ENCODE peak calls at places on chromosomes 2 and 18, in ten cellular contexts. One of them, this sample, is unnamed.

GRCh38 chr2:54073796-54074195 is 41.6 kb upstream of the ACYP2 start:
- DNase-seq in esophagus muscularis mucosa: no peak
- DNase-seq in transverse colon: no peak
- DNase-seq in H9: no peak
- DNase-seq in heart right ventricle: no peak
- DNase-seq in CD8-positive, alpha-beta memory T cell: no peak
- DNase-seq in IMR-90: peak; percentile 64
- DNase-seq in cardiac muscle cell: no peak
- DNase-seq in SJSA1: no peak
- DNase-seq in sigmoid colon: no peak
- DNase-seq in this sample: no peak

GRCh38 chr2:224472827-224473226 is 70.9 kb upstream of the FAM124B start:
- DNase-seq in esophagus muscularis mucosa: no peak
- DNase-seq in transverse colon: no peak
- DNase-seq in H9: no peak
- DNase-seq in heart right ventricle: no peak
- DNase-seq in CD8-positive, alpha-beta memory T cell: no peak
- DNase-seq in IMR-90: no peak
- DNase-seq in cardiac muscle cell: no peak
- DNase-seq in SJSA1: no peak
- DNase-seq in sigmoid colon: no peak
- DNase-seq in this sample: no peak

GRCh38 chr18:35132284-35132910 is 91.2 kb downstream of the MAPRE2 start:
- DNase-seq in esophagus muscularis mucosa: no peak
- DNase-seq in transverse colon: no peak
- DNase-seq in H9: no peak
- DNase-seq in heart right ventricle: no peak
- DNase-seq in CD8-positive, alpha-beta memory T cell: no peak
- DNase-seq in IMR-90: no peak
- DNase-seq in cardiac muscle cell: peak; percentile 19
- DNase-seq in SJSA1: no peak
- DNase-seq in sigmoid colon: no peak
- DNase-seq in this sample: no peak

GRCh38 chr2:48444404-48444803 is 85.5 kb upstream of the STON1 start:
- DNase-seq in esophagus muscularis mucosa: no peak
- DNase-seq in transverse colon: no peak
- DNase-seq in H9: no peak
- DNase-seq in heart right ventricle: no peak
- DNase-seq in CD8-positive, alpha-beta memory T cell: no peak
- DNase-seq in IMR-90: no peak
- DNase-seq in cardiac muscle cell: no peak
- DNase-seq in SJSA1: no peak
- DNase-seq in sigmoid colon: no peak
- DNase-seq in this sample: no peak

GRCh38 chr2:153770359-153770991 is 101.2 kb upstream of the GALNT13 start:
- DNase-seq in esophagus muscularis mucosa: no peak
- DNase-seq in transverse colon: no peak
- DNase-seq in H9: peak; percentile 45
- DNase-seq in heart right ventricle: no peak
- DNase-seq in CD8-positive, alpha-beta memory T cell: no peak
- DNase-seq in IMR-90: no peak
- DNase-seq in cardiac muscle cell: no peak
- DNase-seq in SJSA1: no peak
- DNase-seq in sigmoid colon: no peak
- DNase-seq in this sample: no peak

GRCh38 chr2:172423120-172423519 is 4.3 kb upstream of the ITGA6 start:
- DNase-seq in esophagus muscularis mucosa: no peak
- DNase-seq in transverse colon: no peak
- DNase-seq in H9: no peak
- DNase-seq in heart right ventricle: no peak
- DNase-seq in CD8-positive, alpha-beta memory T cell: no peak
- DNase-seq in IMR-90: no peak
- DNase-seq in cardiac muscle cell: no peak
- DNase-seq in SJSA1: no peak
- DNase-seq in sigmoid colon: no peak
- DNase-seq in this sample: no peak

GRCh38 chr2:121974919-121975654 is 219.6 kb downstream of the TSN start:
- DNase-seq in esophagus muscularis mucosa: no peak
- DNase-seq in transverse colon: peak; percentile 35
- DNase-seq in H9: peak; percentile 79
- DNase-seq in heart right ventricle: peak; percentile 48
- DNase-seq in CD8-positive, alpha-beta memory T cell: peak; percentile 21
- DNase-seq in IMR-90: peak; percentile 71
- DNase-seq in cardiac muscle cell: peak; percentile 94
- DNase-seq in SJSA1: peak; percentile 50
- DNase-seq in sigmoid colon: no peak
- DNase-seq in this sample: no peak

GRCh38 chr18:11089931-11090715 is 59.2 kb downstream of the PIEZO2 start:
- DNase-seq in esophagus muscularis mucosa: peak; percentile 87
- DNase-seq in transverse colon: no peak
- DNase-seq in H9: no peak
- DNase-seq in heart right ventricle: no peak
- DNase-seq in CD8-positive, alpha-beta memory T cell: no peak
- DNase-seq in IMR-90: no peak
- DNase-seq in cardiac muscle cell: no peak
- DNase-seq in SJSA1: no peak
- DNase-seq in sigmoid colon: no peak
- DNase-seq in this sample: no peak

GRCh38 chr2:238132463-238133450 is 5.7 kb upstream of the KLHL30 start:
- DNase-seq in esophagus muscularis mucosa: no peak
- DNase-seq in transverse colon: no peak
- DNase-seq in H9: no peak
- DNase-seq in heart right ventricle: no peak
- DNase-seq in CD8-positive, alpha-beta memory T cell: no peak
- DNase-seq in IMR-90: no peak
- DNase-seq in cardiac muscle cell: no peak
- DNase-seq in SJSA1: no peak
- DNase-seq in sigmoid colon: no peak
- DNase-seq in this sample: peak; percentile 26

GRCh38 chr2:18345848-18346247 is 214.6 kb downstream of the RDH14 start:
- DNase-seq in esophagus muscularis mucosa: no peak
- DNase-seq in transverse colon: no peak
- DNase-seq in H9: no peak
- DNase-seq in heart right ventricle: peak; percentile 31
- DNase-seq in CD8-positive, alpha-beta memory T cell: no peak
- DNase-seq in IMR-90: peak; percentile 72
- DNase-seq in cardiac muscle cell: peak; percentile 28
- DNase-seq in SJSA1: peak; percentile 61
- DNase-seq in sigmoid colon: no peak
- DNase-seq in this sample: peak; percentile 59

GRCh38 chr18:24232814-24233213 is 94.0 kb downstream of the CABYR start:
- DNase-seq in esophagus muscularis mucosa: no peak
- DNase-seq in transverse colon: no peak
- DNase-seq in H9: no peak
- DNase-seq in heart right ventricle: no peak
- DNase-seq in CD8-positive, alpha-beta memory T cell: no peak
- DNase-seq in IMR-90: no peak
- DNase-seq in cardiac muscle cell: no peak
- DNase-seq in SJSA1: no peak
- DNase-seq in sigmoid colon: no peak
- DNase-seq in this sample: no peak

GRCh38 chr2:46707909-46708308 is 207.7 kb downstream of the MCFD2 start:
- DNase-seq in esophagus muscularis mucosa: no peak
- DNase-seq in transverse colon: no peak
- DNase-seq in H9: no peak
- DNase-seq in heart right ventricle: no peak
- DNase-seq in CD8-positive, alpha-beta memory T cell: no peak
- DNase-seq in IMR-90: no peak
- DNase-seq in cardiac muscle cell: no peak
- DNase-seq in SJSA1: no peak
- DNase-seq in sigmoid colon: no peak
- DNase-seq in this sample: no peak
- H3K4me1 ChIP-seq in esophagus muscularis mucosa: peaks cover 78% of the 10 kb centered on the region
- H3K4me1 ChIP-seq in transverse colon: peaks cover 21% of the 10 kb centered on the region
- H3K4me1 ChIP-seq in H9: peaks cover 18% of the 10 kb centered on the region
- H3K4me1 ChIP-seq in heart right ventricle: peaks cover 37% of the 10 kb centered on the region
- H3K4me1 ChIP-seq in CD8-positive, alpha-beta memory T cell: peaks cover 4% of the 10 kb centered on the region
- H3K4me1 ChIP-seq in IMR-90: peaks cover 10% of the 10 kb centered on the region
- H3K4me1 ChIP-seq in cardiac muscle cell: peaks cover 3% of the 10 kb centered on the region
- H3K4me1 ChIP-seq in SJSA1: peaks cover 39% of the 10 kb centered on the region
- H3K4me1 ChIP-seq in sigmoid colon: no peaks in the 10 kb centered on the region
- H3K4me1 ChIP-seq in this sample: peaks cover 3% of the 10 kb centered on the region

GRCh38 chr2:183033951-183034350 is 4.3 kb downstream of the NCKAP1 start:
- DNase-seq in esophagus muscularis mucosa: no peak
- DNase-seq in transverse colon: no peak
- DNase-seq in H9: no peak
- DNase-seq in heart right ventricle: no peak
- DNase-seq in CD8-positive, alpha-beta memory T cell: no peak
- DNase-seq in IMR-90: no peak
- DNase-seq in cardiac muscle cell: no peak
- DNase-seq in SJSA1: no peak
- DNase-seq in sigmoid colon: no peak
- DNase-seq in this sample: no peak

GRCh38 chr2:183037281-183037659 is 987 bp downstream of the NCKAP1 start:
- DNase-seq in esophagus muscularis mucosa: no peak
- DNase-seq in transverse colon: no peak
- DNase-seq in H9: no peak
- DNase-seq in heart right ventricle: no peak
- DNase-seq in CD8-positive, alpha-beta memory T cell: no peak
- DNase-seq in IMR-90: peak; percentile 47
- DNase-seq in cardiac muscle cell: no peak
- DNase-seq in SJSA1: no peak
- DNase-seq in sigmoid colon: no peak
- DNase-seq in this sample: no peak

GRCh38 chr2:183035954-183036669 is 2.1 kb downstream of the NCKAP1 start:
- DNase-seq in esophagus muscularis mucosa: no peak
- DNase-seq in transverse colon: no peak
- DNase-seq in H9: no peak
- DNase-seq in heart right ventricle: no peak
- DNase-seq in CD8-positive, alpha-beta memory T cell: no peak
- DNase-seq in IMR-90: no peak
- DNase-seq in cardiac muscle cell: no peak
- DNase-seq in SJSA1: no peak
- DNase-seq in sigmoid colon: no peak
- DNase-seq in this sample: no peak

GRCh38 chr2:183035298-183035953 is 2.8 kb downstream of the NCKAP1 start:
- DNase-seq in esophagus muscularis mucosa: no peak
- DNase-seq in transverse colon: no peak
- DNase-seq in H9: no peak
- DNase-seq in heart right ventricle: no peak
- DNase-seq in CD8-positive, alpha-beta memory T cell: no peak
- DNase-seq in IMR-90: peak; percentile 88
- DNase-seq in cardiac muscle cell: no peak
- DNase-seq in SJSA1: no peak
- DNase-seq in sigmoid colon: no peak
- DNase-seq in this sample: no peak

DNA sequence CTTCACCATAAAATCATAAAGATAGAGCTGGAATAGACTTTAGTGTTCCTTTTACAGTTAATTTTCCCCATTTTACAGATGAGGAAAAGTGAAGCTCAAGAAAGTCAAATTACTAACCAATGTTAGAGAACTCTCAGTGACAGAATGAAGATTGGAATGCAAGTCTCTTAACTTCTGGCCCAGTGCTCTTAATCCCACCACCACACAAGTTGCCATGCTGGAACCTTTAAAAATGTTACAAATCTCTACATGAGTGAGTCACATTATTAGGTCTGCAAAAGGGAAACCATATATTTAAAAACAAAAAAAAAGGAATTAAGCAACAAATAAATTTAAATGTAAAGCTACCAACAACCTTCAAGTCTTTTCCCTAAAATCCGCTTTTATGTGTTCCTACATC is 3.5 kb downstream of the NCKAP1 start:
- DNase-seq in esophagus muscularis mucosa: no peak
- DNase-seq in transverse colon: no peak
- DNase-seq in H9: no peak
- DNase-seq in heart right ventricle: no peak
- DNase-seq in CD8-positive, alpha-beta memory T cell: no peak
- DNase-seq in IMR-90: peak; percentile 63
- DNase-seq in cardiac muscle cell: no peak
- DNase-seq in SJSA1: no peak
- DNase-seq in sigmoid colon: no peak
- DNase-seq in this sample: no peak
- H3K27me3 ChIP-seq in esophagus muscularis mucosa: no peaks in the 10 kb centered on the region
- H3K27me3 ChIP-seq in transverse colon: peaks cover 7% of the 10 kb centered on the region
- H3K27me3 ChIP-seq in H9: no peaks in the 10 kb centered on the region
- H3K27me3 ChIP-seq in heart right ventricle: no peaks in the 10 kb centered on the region
- H3K27me3 ChIP-seq in CD8-positive, alpha-beta memory T cell: peaks cover 10% of the 10 kb centered on the region
- H3K27me3 ChIP-seq in IMR-90: no peaks in the 10 kb centered on the region
- H3K27me3 ChIP-seq in cardiac muscle cell: no peaks in the 10 kb centered on the region
- H3K27me3 ChIP-seq in SJSA1: no peaks in the 10 kb centered on the region
- H3K27me3 ChIP-seq in sigmoid colon: no peaks in the 10 kb centered on the region
- H3K27me3 ChIP-seq in this sample: no peaks in the 10 kb centered on the region

GRCh38 chr18:28112056-28112470 is 64.9 kb downstream of the CDH2 start:
- DNase-seq in esophagus muscularis mucosa: no peak
- DNase-seq in transverse colon: no peak
- DNase-seq in H9: no peak
- DNase-seq in heart right ventricle: peak; percentile 33
- DNase-seq in CD8-positive, alpha-beta memory T cell: no peak
- DNase-seq in IMR-90: peak; percentile 89
- DNase-seq in cardiac muscle cell: peak; percentile 53
- DNase-seq in SJSA1: peak; percentile 54
- DNase-seq in sigmoid colon: no peak
- DNase-seq in this sample: no peak
- H3K4me1 ChIP-seq in esophagus muscularis mucosa: peaks cover 6% of the 10 kb centered on the region
- H3K4me1 ChIP-seq in transverse colon: no peaks in the 10 kb centered on the region
- H3K4me1 ChIP-seq in H9: peaks cover 13% of the 10 kb centered on the region
- H3K4me1 ChIP-seq in heart right ventricle: peaks cover 22% of the 10 kb centered on the region
- H3K4me1 ChIP-seq in CD8-positive, alpha-beta memory T cell: no peaks in the 10 kb centered on the region
- H3K4me1 ChIP-seq in IMR-90: peaks cover 19% of the 10 kb centered on the region
- H3K4me1 ChIP-seq in cardiac muscle cell: peaks cover 100% of the 10 kb centered on the region
- H3K4me1 ChIP-seq in SJSA1: peaks cover 56% of the 10 kb centered on the region
- H3K4me1 ChIP-seq in sigmoid colon: no peaks in the 10 kb centered on the region
- H3K4me1 ChIP-seq in this sample: peaks cover 8% of the 10 kb centered on the region

GRCh38 chr2:45006942-45007287 is 2.3 kb downstream of the SIX2 start:
- DNase-seq in esophagus muscularis mucosa: no peak
- DNase-seq in transverse colon: no peak
- DNase-seq in H9: no peak
- DNase-seq in heart right ventricle: no peak
- DNase-seq in CD8-positive, alpha-beta memory T cell: no peak
- DNase-seq in IMR-90: no peak
- DNase-seq in cardiac muscle cell: no peak
- DNase-seq in SJSA1: no peak
- DNase-seq in sigmoid colon: no peak
- DNase-seq in this sample: no peak

GRCh38 chr2:45007961-45008295 is 1.3 kb downstream of the SIX2 start:
- DNase-seq in esophagus muscularis mucosa: no peak
- DNase-seq in transverse colon: no peak
- DNase-seq in H9: no peak
- DNase-seq in heart right ventricle: no peak
- DNase-seq in CD8-positive, alpha-beta memory T cell: no peak
- DNase-seq in IMR-90: no peak
- DNase-seq in cardiac muscle cell: no peak
- DNase-seq in SJSA1: no peak
- DNase-seq in sigmoid colon: no peak
- DNase-seq in this sample: no peak

GRCh38 chr2:45008296-45009129 is 739 bp downstream of the SIX2 start:
- DNase-seq in esophagus muscularis mucosa: no peak
- DNase-seq in transverse colon: no peak
- DNase-seq in H9: peak; percentile 50
- DNase-seq in heart right ventricle: no peak
- DNase-seq in CD8-positive, alpha-beta memory T cell: no peak
- DNase-seq in IMR-90: peak; percentile 2
- DNase-seq in cardiac muscle cell: peak; percentile 20
- DNase-seq in SJSA1: no peak
- DNase-seq in sigmoid colon: no peak
- DNase-seq in this sample: peak; percentile 64

GRCh38 chr2:45006041-45006941 is 3.0 kb downstream of the SIX2 start:
- DNase-seq in esophagus muscularis mucosa: no peak
- DNase-seq in transverse colon: no peak
- DNase-seq in H9: no peak
- DNase-seq in heart right ventricle: no peak
- DNase-seq in CD8-positive, alpha-beta memory T cell: no peak
- DNase-seq in IMR-90: no peak
- DNase-seq in cardiac muscle cell: no peak
- DNase-seq in SJSA1: no peak
- DNase-seq in sigmoid colon: no peak
- DNase-seq in this sample: no peak

GRCh38 chr2:45007356-45007755 is 1.9 kb downstream of the SIX2 start:
- DNase-seq in esophagus muscularis mucosa: no peak
- DNase-seq in transverse colon: no peak
- DNase-seq in H9: no peak
- DNase-seq in heart right ventricle: no peak
- DNase-seq in CD8-positive, alpha-beta memory T cell: no peak
- DNase-seq in IMR-90: no peak
- DNase-seq in cardiac muscle cell: no peak
- DNase-seq in SJSA1: no peak
- DNase-seq in sigmoid colon: no peak
- DNase-seq in this sample: no peak
- H3K27me3 ChIP-seq in esophagus muscularis mucosa: peaks cover 79% of the 10 kb centered on the region
- H3K27me3 ChIP-seq in transverse colon: peaks cover 100% of the 10 kb centered on the region
- H3K27me3 ChIP-seq in H9: peaks cover 85% of the 10 kb centered on the region
- H3K27me3 ChIP-seq in heart right ventricle: peaks cover 17% of the 10 kb centered on the region
- H3K27me3 ChIP-seq in CD8-positive, alpha-beta memory T cell: peaks cover 42% of the 10 kb centered on the region
- H3K27me3 ChIP-seq in IMR-90: peaks cover 96% of the 10 kb centered on the region
- H3K27me3 ChIP-seq in cardiac muscle cell: peaks cover 92% of the 10 kb centered on the region
- H3K27me3 ChIP-seq in SJSA1: no peaks in the 10 kb centered on the region
- H3K27me3 ChIP-seq in sigmoid colon: peaks cover 100% of the 10 kb centered on the region
- H3K27me3 ChIP-seq in this sample: no peaks in the 10 kb centered on the region